ENCODE peak calls at places on chromosomes 1 and 21, in five cellular contexts. One of them, this sample, is unnamed.
A peak's percentile ranks its signal among the peaks of the same experiment; 100 is the strongest.

GRCh38 chr1:173411835-173412742 is 65.0 kb upstream of the PRDX6 start:
- DNase-seq in hepatocyte: no peak
- DNase-seq in IMR-90: peak; percentile 89
- DNase-seq in GM23248: peak; percentile 93
- DNase-seq in PC-3: peak; percentile 88
- DNase-seq in this sample: no peak

GRCh38 chr1:163346326-163346870 is 24.6 kb downstream of the NUF2 start:
- DNase-seq in hepatocyte: no peak
- DNase-seq in IMR-90: peak; percentile 41
- DNase-seq in GM23248: peak; percentile 30
- DNase-seq in PC-3: peak; percentile 41
- DNase-seq in this sample: no peak

GRCh38 chr1:91803847-91804545 is 82.0 kb downstream of the TGFBR3 start:
- DNase-seq in hepatocyte: no peak
- DNase-seq in IMR-90: no peak
- DNase-seq in GM23248: peak; percentile 40
- DNase-seq in PC-3: peak; percentile 38
- DNase-seq in this sample: no peak

GRCh38 chr21:31911138-31911907 is 38.5 kb downstream of the HUNK start:
- DNase-seq in hepatocyte: peak; percentile 39
- DNase-seq in IMR-90: peak; percentile 86
- DNase-seq in GM23248: peak; percentile 98
- DNase-seq in PC-3: peak; percentile 61
- DNase-seq in this sample: no peak

GRCh38 chr1:207302618-207303408 is 18.7 kb upstream of the CD55 start:
- DNase-seq in hepatocyte: no peak
- DNase-seq in IMR-90: no peak
- DNase-seq in GM23248: no peak
- DNase-seq in PC-3: peak; percentile 41
- DNase-seq in this sample: no peak

GRCh38 chr1:3402258-3403010 is 52.0 kb upstream of the ARHGEF16 start:
- DNase-seq in hepatocyte: no peak
- DNase-seq in IMR-90: no peak
- DNase-seq in GM23248: peak; percentile 76
- DNase-seq in PC-3: peak; percentile 28
- DNase-seq in this sample: no peak

GRCh38 chr21:42495765-42496119 is 282 bp downstream of the RSPH1 start:
- DNase-seq in hepatocyte: peak; percentile 70
- DNase-seq in IMR-90: peak; percentile 16
- DNase-seq in GM23248: peak; percentile 53
- DNase-seq in PC-3: peak; percentile 16
- DNase-seq in this sample: no peak

GRCh38 chr1:86846166-86846647 is 67.7 kb downstream of the SELENOF start:
- DNase-seq in hepatocyte: no peak
- DNase-seq in IMR-90: peak; percentile 91
- DNase-seq in GM23248: peak; percentile 90
- DNase-seq in PC-3: peak; percentile 74
- DNase-seq in this sample: no peak

GRCh38 chr1:161499099-161500078 is 5.9 kb upstream of the FCGR2A start:
- DNase-seq in hepatocyte: no peak
- DNase-seq in IMR-90: no peak
- DNase-seq in GM23248: no peak
- DNase-seq in PC-3: no peak
- DNase-seq in this sample: no peak

GRCh38 chr1:189678779-189679178 is 798.9 kb downstream of the BRINP3 start:
- DNase-seq in hepatocyte: no peak
- DNase-seq in IMR-90: no peak
- DNase-seq in GM23248: no peak
- DNase-seq in PC-3: peak; percentile 30
- DNase-seq in this sample: no peak

GRCh38 chr1:3307359-3307758 is 147.1 kb upstream of the ARHGEF16 start:
- DNase-seq in hepatocyte: no peak
- DNase-seq in IMR-90: no peak
- DNase-seq in GM23248: no peak
- DNase-seq in PC-3: no peak
- DNase-seq in this sample: no peak

GRCh38 chr1:225863167-225863566 is 19.0 kb downstream of the TMEM63A start:
- DNase-seq in hepatocyte: no peak
- DNase-seq in IMR-90: peak; percentile 32
- DNase-seq in GM23248: no peak
- DNase-seq in PC-3: no peak
- DNase-seq in this sample: no peak

GRCh38 chr1:94045465-94046056 is 75.4 kb downstream of the ABCA4 start:
- DNase-seq in hepatocyte: peak; percentile 94
- DNase-seq in IMR-90: peak; percentile 92
- DNase-seq in GM23248: peak; percentile 98
- DNase-seq in PC-3: peak; percentile 94
- DNase-seq in this sample: peak; percentile 40

GRCh38 chr1:200366577-200367253 is 43.1 kb downstream of the ZNF281 start:
- DNase-seq in hepatocyte: no peak
- DNase-seq in IMR-90: no peak
- DNase-seq in GM23248: no peak
- DNase-seq in PC-3: no peak
- DNase-seq in this sample: no peak

GRCh38 chr1:115365738-115366137 is 27.7 kb upstream of the NGF start:
- DNase-seq in hepatocyte: no peak
- DNase-seq in IMR-90: no peak
- DNase-seq in GM23248: no peak
- DNase-seq in PC-3: no peak
- DNase-seq in this sample: no peak

GRCh38 chr1:19514391-19514831 is 29.1 kb upstream of the CAPZB start:
- DNase-seq in hepatocyte: no peak
- DNase-seq in IMR-90: peak; percentile 77
- DNase-seq in GM23248: no peak
- DNase-seq in PC-3: no peak
- DNase-seq in this sample: no peak

GRCh38 chr1:64182207-64182606 is 21.2 kb upstream of the UBE2U start:
- DNase-seq in hepatocyte: no peak
- DNase-seq in IMR-90: no peak
- DNase-seq in GM23248: no peak
- DNase-seq in PC-3: no peak
- DNase-seq in this sample: no peak

GRCh38 chr1:2417083-2417832 is 4.9 kb upstream of the PEX10 start:
- DNase-seq in hepatocyte: no peak
- DNase-seq in IMR-90: no peak
- DNase-seq in GM23248: no peak
- DNase-seq in PC-3: no peak
- DNase-seq in this sample: no peak

GRCh38 chr1:178037510-178038253 is 56.2 kb upstream of the RASAL2 start:
- DNase-seq in hepatocyte: peak; percentile 92
- DNase-seq in IMR-90: peak; percentile 54
- DNase-seq in GM23248: peak; percentile 92
- DNase-seq in PC-3: peak; percentile 72
- DNase-seq in this sample: no peak

GRCh38 chr1:165795894-165796293 is 27.2 kb upstream of the TMCO1 start:
- DNase-seq in hepatocyte: no peak
- DNase-seq in IMR-90: no peak
- DNase-seq in GM23248: no peak
- DNase-seq in PC-3: no peak
- DNase-seq in this sample: no peak

GRCh38 chr1:6971699-6972098 is 186.4 kb downstream of the CAMTA1 start:
- DNase-seq in hepatocyte: no peak
- DNase-seq in IMR-90: no peak
- DNase-seq in GM23248: no peak
- DNase-seq in PC-3: no peak
- DNase-seq in this sample: no peak

GRCh38 chr1:81801032-81801833 is 499 bp downstream of the ADGRL2 start:
- DNase-seq in hepatocyte: peak; percentile 91
- DNase-seq in IMR-90: peak; percentile 88
- DNase-seq in GM23248: peak; percentile 95
- DNase-seq in PC-3: peak; percentile 43
- DNase-seq in this sample: no peak

GRCh38 chr1:166695115-166695514 is 144.2 kb upstream of the POGK start:
- DNase-seq in hepatocyte: no peak
- DNase-seq in IMR-90: no peak
- DNase-seq in GM23248: no peak
- DNase-seq in PC-3: no peak
- DNase-seq in this sample: no peak

DNA sequence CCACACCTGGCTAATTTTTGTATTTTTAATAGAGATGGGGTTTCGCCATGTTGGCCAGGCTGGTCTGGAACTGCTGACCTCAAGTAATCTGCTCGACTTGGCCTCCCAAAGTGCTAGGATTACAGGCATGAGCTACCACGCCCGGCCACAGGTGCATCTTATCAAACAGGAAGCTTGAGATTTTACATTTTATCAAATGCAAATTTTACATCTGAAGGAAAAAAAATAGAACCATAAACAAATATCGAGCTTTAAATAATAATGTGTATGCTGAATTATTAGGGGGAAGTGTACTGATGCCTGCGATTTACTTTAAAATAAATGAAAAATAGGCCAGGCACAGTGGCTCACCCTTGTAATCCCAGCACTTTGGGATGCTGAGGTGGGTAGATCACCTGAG is 16.6 kb upstream of the BRWD1 start:
- DNase-seq in hepatocyte: no peak
- DNase-seq in IMR-90: no peak
- DNase-seq in GM23248: no peak
- DNase-seq in PC-3: no peak
- DNase-seq in this sample: no peak
- H3K4me2 ChIP-seq in hepatocyte: no peak overlapping the region
- H3K4me2 ChIP-seq in IMR-90: no peak overlapping the region
- H3K4me2 ChIP-seq in GM23248: no peak overlapping the region
- H3K4me2 ChIP-seq in PC-3: no peak overlapping the region
- H3K4me2 ChIP-seq in this sample: no peak overlapping the region

GRCh38 chr1:50329332-50329932 is 93.8 kb downstream of the DMRTA2 start:
- DNase-seq in hepatocyte: no peak
- DNase-seq in IMR-90: no peak
- DNase-seq in GM23248: no peak
- DNase-seq in PC-3: peak; percentile 37
- DNase-seq in this sample: no peak

GRCh38 chr1:50332941-50333594 is 90.2 kb downstream of the DMRTA2 start:
- DNase-seq in hepatocyte: peak; percentile 84
- DNase-seq in IMR-90: peak; percentile 13
- DNase-seq in GM23248: peak; percentile 68
- DNase-seq in PC-3: peak; percentile 35
- DNase-seq in this sample: no peak

GRCh38 chr1:50335036-50335435 is 88.2 kb downstream of the DMRTA2 start:
- DNase-seq in hepatocyte: no peak
- DNase-seq in IMR-90: no peak
- DNase-seq in GM23248: no peak
- DNase-seq in PC-3: no peak
- DNase-seq in this sample: no peak

GRCh38 chr1:50335914-50336313 is 87.3 kb downstream of the DMRTA2 start:
- DNase-seq in hepatocyte: no peak
- DNase-seq in IMR-90: no peak
- DNase-seq in GM23248: no peak
- DNase-seq in PC-3: no peak
- DNase-seq in this sample: no peak

GRCh38 chr1:50333595-50333974 is 89.7 kb downstream of the DMRTA2 start:
- DNase-seq in hepatocyte: peak; percentile 78
- DNase-seq in IMR-90: peak; percentile 3
- DNase-seq in GM23248: peak; percentile 61
- DNase-seq in PC-3: peak; percentile 30
- DNase-seq in this sample: no peak
- H3K4me3 ChIP-seq in hepatocyte: peak overlapping the region; percentile 45
- H3K4me3 ChIP-seq in IMR-90: peak overlapping the region; percentile 37
- H3K4me3 ChIP-seq in GM23248: peak overlapping the region; percentile 64
- H3K4me3 ChIP-seq in PC-3: peak overlapping the region; percentile 55
- H3K4me3 ChIP-seq in this sample: no peak overlapping the region

GRCh38 chr1:224747578-224747977 is 131.5 kb downstream of the CNIH3 start:
- DNase-seq in hepatocyte: peak; percentile 13
- DNase-seq in IMR-90: peak; percentile 29
- DNase-seq in GM23248: peak; percentile 85
- DNase-seq in PC-3: peak; percentile 63
- DNase-seq in this sample: peak; percentile 75

GRCh38 chr1:224744521-224744920 is 128.4 kb downstream of the CNIH3 start:
- DNase-seq in hepatocyte: no peak
- DNase-seq in IMR-90: no peak
- DNase-seq in GM23248: no peak
- DNase-seq in PC-3: no peak
- DNase-seq in this sample: no peak

GRCh38 chr1:224745388-224745787 is 129.3 kb downstream of the CNIH3 start:
- DNase-seq in hepatocyte: no peak
- DNase-seq in IMR-90: no peak
- DNase-seq in GM23248: no peak
- DNase-seq in PC-3: no peak
- DNase-seq in this sample: no peak

GRCh38 chr1:224739997-224740687 is 124.0 kb downstream of the CNIH3 start:
- DNase-seq in hepatocyte: no peak
- DNase-seq in IMR-90: no peak
- DNase-seq in GM23248: no peak
- DNase-seq in PC-3: peak; percentile 20
- DNase-seq in this sample: no peak

DNA sequence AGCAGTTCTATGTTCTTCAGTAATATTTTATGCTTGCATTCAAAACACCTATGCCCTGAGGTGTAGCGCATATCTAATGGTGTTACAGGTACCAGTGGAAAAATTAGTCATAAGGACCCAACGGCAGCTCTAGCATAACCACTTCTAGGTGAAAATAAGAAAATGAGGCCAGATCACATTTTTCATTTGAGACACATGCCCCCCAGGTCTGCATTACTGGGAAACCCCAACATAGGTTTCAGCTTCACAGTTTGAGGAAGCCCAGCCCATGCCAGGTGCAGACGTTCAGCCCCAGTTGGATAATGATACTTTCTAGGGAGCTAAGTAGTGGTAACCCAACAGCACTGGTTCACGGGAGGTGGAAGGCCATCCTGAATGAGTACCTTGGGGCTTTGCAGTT is 129.8 kb downstream of the CNIH3 start:
- DNase-seq in hepatocyte: no peak
- DNase-seq in IMR-90: no peak
- DNase-seq in GM23248: no peak
- DNase-seq in PC-3: no peak
- DNase-seq in this sample: no peak
- H3K4me2 ChIP-seq in hepatocyte: no peak overlapping the region
- H3K4me2 ChIP-seq in IMR-90: no peak overlapping the region
- H3K4me2 ChIP-seq in GM23248: no peak overlapping the region
- H3K4me2 ChIP-seq in PC-3: no peak overlapping the region
- H3K4me2 ChIP-seq in this sample: no peak overlapping the region

GRCh38 chr1:43337588-43337987 is at the start of gene MPL:
- DNase-seq in hepatocyte: no peak
- DNase-seq in IMR-90: no peak
- DNase-seq in GM23248: no peak
- DNase-seq in PC-3: no peak
- DNase-seq in this sample: no peak
- H3K4me3 ChIP-seq in hepatocyte: no peak within 1 kb of the TSS
- H3K4me3 ChIP-seq in IMR-90: no peak within 1 kb of the TSS
- H3K4me3 ChIP-seq in GM23248: no peak within 1 kb of the TSS
- H3K4me3 ChIP-seq in PC-3: no peak within 1 kb of the TSS
- H3K4me3 ChIP-seq in this sample: no peak within 1 kb of the TSS

GRCh38 chr1:155983191-155984023 is 5.1 kb upstream of the ARHGEF2 start:
- DNase-seq in hepatocyte: peak; percentile 76
- DNase-seq in IMR-90: peak; percentile 99
- DNase-seq in GM23248: peak; percentile 95
- DNase-seq in PC-3: peak; percentile 70
- DNase-seq in this sample: no peak
- H3K4me2 ChIP-seq in hepatocyte: peak overlapping the region; percentile 82
- H3K4me2 ChIP-seq in IMR-90: peak overlapping the region; percentile 61
- H3K4me2 ChIP-seq in GM23248: peak overlapping the region; percentile 97
- H3K4me2 ChIP-seq in PC-3: no peak overlapping the region
- H3K4me2 ChIP-seq in this sample: no peak overlapping the region

This sample was measured in DND-41.